ENCODE peak calls at places on chromosome 14, in four cellular contexts. One of them, this sample, is unnamed.

GRCh38 chr14:67987596-67987995 is 168.0 kb downstream of the RAD51B start:
- DNase-seq in upper lobe of left lung: no peak
- DNase-seq in hepatocyte: peak
- DNase-seq in heart left ventricle: no peak
- DNase-seq in this sample: no peak

GRCh38 chr14:77139540-77140342 is 1.9 kb downstream of the ZDHHC22 start:
- DNase-seq in heart left ventricle: no peak
- DNase-seq in upper lobe of left lung: no peak
- DNase-seq in hepatocyte: peak
- DNase-seq in this sample: peak

GRCh38 chr14:76872796-76873432 is 46.7 kb downstream of the LRRC74A start:
- DNase-seq in hepatocyte: peak
- DNase-seq in heart left ventricle: peak
- DNase-seq in upper lobe of left lung: peak
- DNase-seq in this sample: peak

GRCh38 chr14:51095854-51096823 is 1.2 kb upstream of the TRIM9 start:
- DNase-seq in hepatocyte: peak
- DNase-seq in upper lobe of left lung: peak
- DNase-seq in heart left ventricle: no peak
- DNase-seq in this sample: peak

GRCh38 chr14:96938946-96939345 is 141.8 kb downstream of the VRK1 start:
- DNase-seq in heart left ventricle: no peak
- DNase-seq in upper lobe of left lung: no peak
- DNase-seq in hepatocyte: no peak
- DNase-seq in this sample: peak

GRCh38 chr14:101215936-101216335 is 312.4 kb upstream of the RTL1 start:
- DNase-seq in hepatocyte: no peak
- DNase-seq in heart left ventricle: no peak
- DNase-seq in upper lobe of left lung: peak
- DNase-seq in this sample: peak

GRCh38 chr14:101475468-101476257 is 85.6 kb upstream of the DIO3 start:
- DNase-seq in heart left ventricle: no peak
- DNase-seq in upper lobe of left lung: no peak
- DNase-seq in hepatocyte: peak
- DNase-seq in this sample: no peak

GRCh38 chr14:105077649-105077995 is 12.4 kb upstream of the GPR132 start:
- DNase-seq in hepatocyte: no peak
- DNase-seq in upper lobe of left lung: no peak
- DNase-seq in heart left ventricle: no peak
- DNase-seq in this sample: no peak

GRCh38 chr14:51681411-51681810 is 29.7 kb downstream of the FRMD6 start:
- DNase-seq in heart left ventricle: no peak
- DNase-seq in upper lobe of left lung: no peak
- DNase-seq in hepatocyte: no peak
- DNase-seq in this sample: no peak

GRCh38 chr14:91373591-91374245 is 43.9 kb downstream of the CCDC88C start:
- DNase-seq in hepatocyte: no peak
- DNase-seq in upper lobe of left lung: no peak
- DNase-seq in heart left ventricle: no peak
- DNase-seq in this sample: no peak

GRCh38 chr14:80523518-80524117 is 312.3 kb upstream of the DIO2 start:
- DNase-seq in heart left ventricle: no peak
- DNase-seq in hepatocyte: no peak
- DNase-seq in upper lobe of left lung: no peak
- DNase-seq in this sample: no peak

GRCh38 chr14:65792208-65792905 is 379.8 kb downstream of the FUT8 start:
- DNase-seq in upper lobe of left lung: no peak
- DNase-seq in hepatocyte: peak
- DNase-seq in heart left ventricle: no peak
- DNase-seq in this sample: no peak

GRCh38 chr14:105901226-105901625 is 374.8 kb downstream of the TMEM121 start:
- DNase-seq in upper lobe of left lung: no peak
- DNase-seq in hepatocyte: no peak
- DNase-seq in heart left ventricle: peak
- DNase-seq in this sample: no peak

GRCh38 chr14:105356927-105357326 is 41.4 kb upstream of the TEX22 start:
- DNase-seq in hepatocyte: no peak
- DNase-seq in upper lobe of left lung: no peak
- DNase-seq in heart left ventricle: no peak
- DNase-seq in this sample: peak

GRCh38 chr14:103840016-103840415 is 7.4 kb downstream of the PPP1R13B start:
- DNase-seq in hepatocyte: no peak
- DNase-seq in heart left ventricle: no peak
- DNase-seq in upper lobe of left lung: no peak
- DNase-seq in this sample: no peak

GRCh38 chr14:90523544-90523943 is 126.7 kb downstream of the CALM1 start:
- DNase-seq in heart left ventricle: no peak
- DNase-seq in hepatocyte: no peak
- DNase-seq in upper lobe of left lung: no peak
- DNase-seq in this sample: no peak

GRCh38 chr14:44935155-44935554 is 26.6 kb downstream of the KLHL28 start:
- DNase-seq in hepatocyte: no peak
- DNase-seq in heart left ventricle: no peak
- DNase-seq in upper lobe of left lung: no peak
- DNase-seq in this sample: no peak

GRCh38 chr14:91416744-91417133 is 881 bp downstream of the CCDC88C start:
- DNase-seq in hepatocyte: no peak
- DNase-seq in upper lobe of left lung: peak
- DNase-seq in heart left ventricle: peak
- DNase-seq in this sample: no peak

GRCh38 chr14:68949236-68949965 is 29.7 kb downstream of the ACTN1 start:
- DNase-seq in upper lobe of left lung: no peak
- DNase-seq in heart left ventricle: no peak
- DNase-seq in hepatocyte: no peak
- DNase-seq in this sample: no peak

GRCh38 chr14:39974036-39974435 is 541.8 kb upstream of the FBXO33 start:
- DNase-seq in upper lobe of left lung: no peak
- DNase-seq in hepatocyte: peak
- DNase-seq in heart left ventricle: no peak
- DNase-seq in this sample: no peak

GRCh38 chr14:99872786-99873440 is 79.7 kb downstream of the EML1 start:
- DNase-seq in upper lobe of left lung: no peak
- DNase-seq in heart left ventricle: no peak
- DNase-seq in hepatocyte: no peak
- DNase-seq in this sample: peak

GRCh38 chr14:63205850-63206249 is 1.6 kb downstream of the RHOJ start:
- DNase-seq in heart left ventricle: no peak
- DNase-seq in hepatocyte: no peak
- DNase-seq in upper lobe of left lung: no peak
- DNase-seq in this sample: no peak

GRCh38 chr14:65824285-65824977 is 411.9 kb downstream of the FUT8 start:
- DNase-seq in upper lobe of left lung: peak
- DNase-seq in heart left ventricle: peak
- DNase-seq in hepatocyte: peak
- DNase-seq in this sample: peak

GRCh38 chr14:92506230-92506629 is 7.4 kb upstream of the RIN3 start:
- DNase-seq in heart left ventricle: no peak
- DNase-seq in hepatocyte: no peak
- DNase-seq in upper lobe of left lung: no peak
- DNase-seq in this sample: no peak

GRCh38 chr14:57293851-57294837 is 25.4 kb downstream of the AP5M1 start:
- DNase-seq in upper lobe of left lung: no peak
- DNase-seq in hepatocyte: peak
- DNase-seq in heart left ventricle: no peak
- DNase-seq in this sample: peak

GRCh38 chr14:101721951-101722661 is 39.4 kb upstream of the PPP2R5C start:
- DNase-seq in upper lobe of left lung: peak
- DNase-seq in heart left ventricle: no peak
- DNase-seq in hepatocyte: no peak
- DNase-seq in this sample: no peak

GRCh38 chr14:100288382-100289185 is 17.7 kb downstream of the SLC25A29 start:
- DNase-seq in heart left ventricle: no peak
- DNase-seq in upper lobe of left lung: no peak
- DNase-seq in hepatocyte: no peak
- DNase-seq in this sample: no peak

GRCh38 chr14:95509512-95509911 is 6.9 kb downstream of the SYNE3 start:
- DNase-seq in hepatocyte: no peak
- DNase-seq in upper lobe of left lung: no peak
- DNase-seq in heart left ventricle: no peak
- DNase-seq in this sample: no peak
- H3K27ac ChIP-seq in hepatocyte: no peak
- H3K27ac ChIP-seq in upper lobe of left lung: no peak
- H3K27ac ChIP-seq in heart left ventricle: no peak
- H3K27ac ChIP-seq in this sample: no peak

GRCh38 chr14:71720978-71721624 is 211.1 kb upstream of the RGS6 start:
- DNase-seq in upper lobe of left lung: peak
- DNase-seq in hepatocyte: peak
- DNase-seq in heart left ventricle: peak
- DNase-seq in this sample: peak
- TF ChIP-seq CTCF in upper lobe of left lung: peak
- TF ChIP-seq CTCF in hepatocyte: peak
- TF ChIP-seq CTCF in heart left ventricle: peak
- TF ChIP-seq CTCF in this sample: peak

GRCh38 chr14:23725980-23726746 is 90.0 kb downstream of the DHRS2 start:
- DNase-seq in heart left ventricle: no peak
- DNase-seq in upper lobe of left lung: no peak
- DNase-seq in hepatocyte: no peak
- DNase-seq in this sample: no peak

GRCh38 chr14:23723911-23724310 is 87.7 kb downstream of the DHRS2 start:
- DNase-seq in hepatocyte: no peak
- DNase-seq in upper lobe of left lung: no peak
- DNase-seq in heart left ventricle: no peak
- DNase-seq in this sample: no peak

GRCh38 chr14:23725528-23725927 is 89.4 kb downstream of the DHRS2 start:
- DNase-seq in hepatocyte: no peak
- DNase-seq in upper lobe of left lung: no peak
- DNase-seq in heart left ventricle: no peak
- DNase-seq in this sample: no peak

GRCh38 chr14:23719225-23719985 is 83.2 kb downstream of the DHRS2 start:
- DNase-seq in heart left ventricle: no peak
- DNase-seq in hepatocyte: no peak
- DNase-seq in upper lobe of left lung: no peak
- DNase-seq in this sample: no peak

DNA sequence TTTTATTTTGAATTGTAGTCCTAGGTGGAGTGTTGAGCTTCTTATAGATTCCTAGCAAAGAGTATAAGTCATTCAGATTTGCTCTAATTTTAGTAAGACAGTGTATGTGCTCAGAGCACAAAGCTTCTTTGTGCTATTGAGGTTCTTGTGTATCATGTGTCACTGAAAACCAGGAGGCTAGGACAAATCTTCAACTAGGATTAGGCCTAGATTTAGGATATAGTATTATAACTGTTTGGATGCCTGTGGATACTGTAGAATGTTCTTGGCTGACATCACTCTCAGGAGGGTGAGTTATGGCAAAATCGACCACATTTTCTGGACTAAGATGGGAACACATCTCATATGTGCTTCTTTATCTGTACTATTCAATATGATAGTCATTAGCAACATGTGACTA is 86.5 kb downstream of the DHRS2 start:
- DNase-seq in hepatocyte: no peak
- DNase-seq in heart left ventricle: no peak
- DNase-seq in upper lobe of left lung: no peak
- DNase-seq in this sample: no peak
- H3K4me3 ChIP-seq in hepatocyte: no peak
- H3K4me3 ChIP-seq in heart left ventricle: no peak
- H3K4me3 ChIP-seq in upper lobe of left lung: no peak
- H3K4me3 ChIP-seq in this sample: no peak

GRCh38 chr14:74528886-74529285 is 35.3 kb downstream of the ISCA2 start:
- DNase-seq in upper lobe of left lung: no peak
- DNase-seq in heart left ventricle: no peak
- DNase-seq in hepatocyte: no peak
- DNase-seq in this sample: no peak

GRCh38 chr14:74531011-74531410 is 37.4 kb downstream of the ISCA2 start:
- DNase-seq in heart left ventricle: no peak
- DNase-seq in upper lobe of left lung: no peak
- DNase-seq in hepatocyte: no peak
- DNase-seq in this sample: no peak

GRCh38 chr14:74531467-74531866 is 37.9 kb downstream of the ISCA2 start:
- DNase-seq in heart left ventricle: peak
- DNase-seq in upper lobe of left lung: peak
- DNase-seq in hepatocyte: peak
- DNase-seq in this sample: peak

GRCh38 chr14:74535756-74536325 is 42.3 kb downstream of the ISCA2 start:
- DNase-seq in hepatocyte: no peak
- DNase-seq in upper lobe of left lung: no peak
- DNase-seq in heart left ventricle: no peak
- DNase-seq in this sample: no peak

GRCh38 chr14:74532246-74532645 is 38.7 kb downstream of the ISCA2 start:
- DNase-seq in hepatocyte: no peak
- DNase-seq in upper lobe of left lung: no peak
- DNase-seq in heart left ventricle: no peak
- DNase-seq in this sample: no peak
- H3K27ac ChIP-seq in hepatocyte: no peak
- H3K27ac ChIP-seq in upper lobe of left lung: no peak
- H3K27ac ChIP-seq in heart left ventricle: no peak
- H3K27ac ChIP-seq in this sample: no peak

DNA sequence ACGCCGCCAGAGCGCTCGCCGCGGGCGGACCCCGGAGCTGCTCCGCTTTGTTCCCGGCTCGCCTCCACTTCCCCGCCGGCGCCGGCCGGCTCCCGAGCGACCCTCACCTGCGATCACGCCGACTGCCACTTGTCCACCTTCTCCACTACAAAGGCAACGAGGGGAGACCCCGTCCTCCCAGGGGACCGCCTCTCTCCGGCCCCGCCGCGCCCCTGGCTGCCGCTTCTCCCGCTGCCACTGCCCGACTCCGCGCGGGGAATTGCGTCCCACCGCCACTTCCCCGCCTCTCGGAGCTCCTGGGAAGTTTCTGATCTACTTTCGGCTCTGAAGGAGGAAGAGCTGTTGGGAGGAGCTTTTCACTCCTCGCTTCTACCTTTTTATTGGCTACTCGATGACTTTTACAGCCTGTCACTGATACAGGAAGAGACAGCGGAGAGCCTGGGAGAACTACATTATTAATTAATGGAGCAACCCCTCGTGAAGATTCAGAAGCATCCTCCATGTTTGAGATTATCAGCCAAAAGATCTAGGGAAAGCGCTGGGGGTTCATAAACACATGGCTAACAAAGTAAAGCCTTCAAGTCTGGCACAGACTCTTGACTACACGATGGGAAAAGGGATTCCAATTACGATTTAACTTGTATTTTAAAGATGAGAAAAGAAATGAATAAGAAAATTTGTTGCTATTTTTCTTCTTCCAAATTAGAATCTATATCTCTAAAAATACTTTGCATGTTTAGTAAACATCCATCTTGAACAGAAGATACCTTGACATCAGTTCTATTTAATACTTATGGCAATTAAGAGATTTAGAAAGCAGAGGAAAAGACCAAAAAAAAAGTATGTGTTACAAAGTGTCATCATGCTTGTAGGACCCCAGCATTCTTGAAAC is at the start of gene BAZ1A:
- DNase-seq in hepatocyte: peak
- DNase-seq in upper lobe of left lung: peak
- DNase-seq in heart left ventricle: peak
- DNase-seq in this sample: peak
- TF ChIP-seq CTCF in hepatocyte: peak
- TF ChIP-seq CTCF in upper lobe of left lung: no peak
- TF ChIP-seq CTCF in heart left ventricle: peak
- TF ChIP-seq CTCF in this sample: no peak

GRCh38 chr14:75514673-75515630 is 7.3 kb upstream of the BATF start:
- DNase-seq in heart left ventricle: no peak
- DNase-seq in upper lobe of left lung: peak
- DNase-seq in hepatocyte: no peak
- DNase-seq in this sample: peak
- H3K4me3 ChIP-seq in heart left ventricle: peak
- H3K4me3 ChIP-seq in upper lobe of left lung: peak
- H3K4me3 ChIP-seq in hepatocyte: no peak
- H3K4me3 ChIP-seq in this sample: no peak